ENCODE peak calls at places on chromosomes 7 and 10, in ten cellular contexts. One of them, this sample, is unnamed.

GRCh38 chr7:3585826-3586225 is 284.8 kb downstream of the SDK1 start:
- DNase-seq in BJ: no peak
- DNase-seq in PC-3: no peak
- DNase-seq in mucosa of descending colon: no peak
- DNase-seq in M059J: no peak
- DNase-seq in activated naive CD4-positive, alpha-beta T cell treated with anti-CD3 and anti-CD28 coated beads, Interleukin-2, amount 10 ng/mL, durations not matched to agents 7 days and 5 days: no peak
- DNase-seq in coronary artery: no peak
- DNase-seq in OCI-M1: no peak
- DNase-seq in stimulated activated effector memory CD8-positive, alpha-beta T cell treated with anti-CD3 and anti-CD28 coated beads, Interleukin-12 subunit alpha, Interleukin-12 subunit beta, amount 100 ng/mL, for 72 hours: no peak
- DNase-seq in Daoy: no peak
- DNase-seq in this sample: no peak

GRCh38 chr7:64879800-64880199 is 23.3 kb upstream of the ZNF273 start:
- DNase-seq in BJ: no peak
- DNase-seq in PC-3: no peak
- DNase-seq in mucosa of descending colon: no peak
- DNase-seq in M059J: no peak
- DNase-seq in activated naive CD4-positive, alpha-beta T cell treated with anti-CD3 and anti-CD28 coated beads, Interleukin-2, amount 10 ng/mL, durations not matched to agents 7 days and 5 days: no peak
- DNase-seq in coronary artery: no peak
- DNase-seq in OCI-M1: no peak
- DNase-seq in stimulated activated effector memory CD8-positive, alpha-beta T cell treated with anti-CD3 and anti-CD28 coated beads, Interleukin-12 subunit alpha, Interleukin-12 subunit beta, amount 100 ng/mL, for 72 hours: no peak
- DNase-seq in Daoy: peak
- DNase-seq in this sample: no peak

GRCh38 chr7:144830024-144830785 is 5.6 kb downstream of the TPK1 start:
- DNase-seq in BJ: no peak
- DNase-seq in PC-3: peak
- DNase-seq in mucosa of descending colon: peak
- DNase-seq in M059J: no peak
- DNase-seq in activated naive CD4-positive, alpha-beta T cell treated with anti-CD3 and anti-CD28 coated beads, Interleukin-2, amount 10 ng/mL, durations not matched to agents 7 days and 5 days: no peak
- DNase-seq in coronary artery: no peak
- DNase-seq in OCI-M1: peak
- DNase-seq in stimulated activated effector memory CD8-positive, alpha-beta T cell treated with anti-CD3 and anti-CD28 coated beads, Interleukin-12 subunit alpha, Interleukin-12 subunit beta, amount 100 ng/mL, for 72 hours: no peak
- DNase-seq in Daoy: peak
- DNase-seq in this sample: peak

GRCh38 chr7:94654764-94655561 is 970 bp downstream of the SGCE start:
- DNase-seq in BJ: no peak
- DNase-seq in PC-3: peak
- DNase-seq in mucosa of descending colon: no peak
- DNase-seq in M059J: peak
- DNase-seq in activated naive CD4-positive, alpha-beta T cell treated with anti-CD3 and anti-CD28 coated beads, Interleukin-2, amount 10 ng/mL, durations not matched to agents 7 days and 5 days: no peak
- DNase-seq in coronary artery: no peak
- DNase-seq in OCI-M1: no peak
- DNase-seq in stimulated activated effector memory CD8-positive, alpha-beta T cell treated with anti-CD3 and anti-CD28 coated beads, Interleukin-12 subunit alpha, Interleukin-12 subunit beta, amount 100 ng/mL, for 72 hours: no peak
- DNase-seq in Daoy: peak
- DNase-seq in this sample: peak

GRCh38 chr7:48255046-48255445 is 83.8 kb downstream of the ABCA13 start:
- DNase-seq in BJ: no peak
- DNase-seq in PC-3: no peak
- DNase-seq in mucosa of descending colon: no peak
- DNase-seq in M059J: peak
- DNase-seq in activated naive CD4-positive, alpha-beta T cell treated with anti-CD3 and anti-CD28 coated beads, Interleukin-2, amount 10 ng/mL, durations not matched to agents 7 days and 5 days: no peak
- DNase-seq in coronary artery: no peak
- DNase-seq in OCI-M1: no peak
- DNase-seq in stimulated activated effector memory CD8-positive, alpha-beta T cell treated with anti-CD3 and anti-CD28 coated beads, Interleukin-12 subunit alpha, Interleukin-12 subunit beta, amount 100 ng/mL, for 72 hours: no peak
- DNase-seq in Daoy: peak
- DNase-seq in this sample: peak

GRCh38 chr10:677750-678661 is 11.5 kb downstream of the DIP2C start:
- DNase-seq in BJ: no peak
- DNase-seq in PC-3: no peak
- DNase-seq in mucosa of descending colon: peak
- DNase-seq in M059J: no peak
- DNase-seq in activated naive CD4-positive, alpha-beta T cell treated with anti-CD3 and anti-CD28 coated beads, Interleukin-2, amount 10 ng/mL, durations not matched to agents 7 days and 5 days: no peak
- DNase-seq in coronary artery: no peak
- DNase-seq in OCI-M1: no peak
- DNase-seq in stimulated activated effector memory CD8-positive, alpha-beta T cell treated with anti-CD3 and anti-CD28 coated beads, Interleukin-12 subunit alpha, Interleukin-12 subunit beta, amount 100 ng/mL, for 72 hours: no peak
- DNase-seq in Daoy: no peak
- DNase-seq in this sample: no peak

GRCh38 chr10:100229819-100230422 is 525 bp upstream of the CHUK start:
- DNase-seq in BJ: no peak
- DNase-seq in PC-3: no peak
- DNase-seq in mucosa of descending colon: no peak
- DNase-seq in M059J: no peak
- DNase-seq in activated naive CD4-positive, alpha-beta T cell treated with anti-CD3 and anti-CD28 coated beads, Interleukin-2, amount 10 ng/mL, durations not matched to agents 7 days and 5 days: no peak
- DNase-seq in coronary artery: no peak
- DNase-seq in OCI-M1: no peak
- DNase-seq in stimulated activated effector memory CD8-positive, alpha-beta T cell treated with anti-CD3 and anti-CD28 coated beads, Interleukin-12 subunit alpha, Interleukin-12 subunit beta, amount 100 ng/mL, for 72 hours: no peak
- DNase-seq in Daoy: no peak
- DNase-seq in this sample: no peak

GRCh38 chr7:135210818-135211178 is 528 bp downstream of the WDR91 start:
- DNase-seq in BJ: no peak
- DNase-seq in PC-3: peak
- DNase-seq in mucosa of descending colon: no peak
- DNase-seq in M059J: peak
- DNase-seq in activated naive CD4-positive, alpha-beta T cell treated with anti-CD3 and anti-CD28 coated beads, Interleukin-2, amount 10 ng/mL, durations not matched to agents 7 days and 5 days: no peak
- DNase-seq in coronary artery: no peak
- DNase-seq in OCI-M1: peak
- DNase-seq in stimulated activated effector memory CD8-positive, alpha-beta T cell treated with anti-CD3 and anti-CD28 coated beads, Interleukin-12 subunit alpha, Interleukin-12 subunit beta, amount 100 ng/mL, for 72 hours: no peak
- DNase-seq in Daoy: no peak
- DNase-seq in this sample: peak

GRCh38 chr10:5890519-5890878 is 456 bp downstream of the FBH1 start:
- DNase-seq in BJ: no peak
- DNase-seq in PC-3: peak
- DNase-seq in mucosa of descending colon: peak
- DNase-seq in M059J: peak
- DNase-seq in activated naive CD4-positive, alpha-beta T cell treated with anti-CD3 and anti-CD28 coated beads, Interleukin-2, amount 10 ng/mL, durations not matched to agents 7 days and 5 days: no peak
- DNase-seq in coronary artery: peak
- DNase-seq in OCI-M1: peak
- DNase-seq in stimulated activated effector memory CD8-positive, alpha-beta T cell treated with anti-CD3 and anti-CD28 coated beads, Interleukin-12 subunit alpha, Interleukin-12 subunit beta, amount 100 ng/mL, for 72 hours: no peak
- DNase-seq in Daoy: peak
- DNase-seq in this sample: peak

GRCh38 chr7:156609010-156609877 is 31.3 kb upstream of the RNF32 start:
- DNase-seq in BJ: no peak
- DNase-seq in PC-3: no peak
- DNase-seq in mucosa of descending colon: no peak
- DNase-seq in M059J: no peak
- DNase-seq in activated naive CD4-positive, alpha-beta T cell treated with anti-CD3 and anti-CD28 coated beads, Interleukin-2, amount 10 ng/mL, durations not matched to agents 7 days and 5 days: no peak
- DNase-seq in coronary artery: no peak
- DNase-seq in OCI-M1: no peak
- DNase-seq in stimulated activated effector memory CD8-positive, alpha-beta T cell treated with anti-CD3 and anti-CD28 coated beads, Interleukin-12 subunit alpha, Interleukin-12 subunit beta, amount 100 ng/mL, for 72 hours: no peak
- DNase-seq in Daoy: no peak
- DNase-seq in this sample: no peak

GRCh38 chr7:117127585-117128168 is 174.4 kb downstream of the ST7 start:
- DNase-seq in BJ: peak
- DNase-seq in PC-3: peak
- DNase-seq in mucosa of descending colon: no peak
- DNase-seq in M059J: peak
- DNase-seq in activated naive CD4-positive, alpha-beta T cell treated with anti-CD3 and anti-CD28 coated beads, Interleukin-2, amount 10 ng/mL, durations not matched to agents 7 days and 5 days: peak
- DNase-seq in coronary artery: no peak
- DNase-seq in OCI-M1: peak
- DNase-seq in stimulated activated effector memory CD8-positive, alpha-beta T cell treated with anti-CD3 and anti-CD28 coated beads, Interleukin-12 subunit alpha, Interleukin-12 subunit beta, amount 100 ng/mL, for 72 hours: no peak
- DNase-seq in Daoy: peak
- DNase-seq in this sample: peak

GRCh38 chr7:138324905-138325304 is 135.2 kb upstream of the TRIM24 start:
- DNase-seq in BJ: no peak
- DNase-seq in PC-3: no peak
- DNase-seq in mucosa of descending colon: no peak
- DNase-seq in M059J: no peak
- DNase-seq in activated naive CD4-positive, alpha-beta T cell treated with anti-CD3 and anti-CD28 coated beads, Interleukin-2, amount 10 ng/mL, durations not matched to agents 7 days and 5 days: no peak
- DNase-seq in coronary artery: no peak
- DNase-seq in OCI-M1: no peak
- DNase-seq in stimulated activated effector memory CD8-positive, alpha-beta T cell treated with anti-CD3 and anti-CD28 coated beads, Interleukin-12 subunit alpha, Interleukin-12 subunit beta, amount 100 ng/mL, for 72 hours: no peak
- DNase-seq in Daoy: no peak
- DNase-seq in this sample: no peak

GRCh38 chr7:157548691-157549265 is 212.0 kb downstream of the DNAJB6 start:
- DNase-seq in BJ: no peak
- DNase-seq in PC-3: no peak
- DNase-seq in mucosa of descending colon: peak
- DNase-seq in M059J: no peak
- DNase-seq in activated naive CD4-positive, alpha-beta T cell treated with anti-CD3 and anti-CD28 coated beads, Interleukin-2, amount 10 ng/mL, durations not matched to agents 7 days and 5 days: no peak
- DNase-seq in coronary artery: no peak
- DNase-seq in OCI-M1: no peak
- DNase-seq in stimulated activated effector memory CD8-positive, alpha-beta T cell treated with anti-CD3 and anti-CD28 coated beads, Interleukin-12 subunit alpha, Interleukin-12 subunit beta, amount 100 ng/mL, for 72 hours: no peak
- DNase-seq in Daoy: no peak
- DNase-seq in this sample: no peak

GRCh38 chr10:14879801-14880193 is 1.1 kb downstream of the SUV39H2 start:
- DNase-seq in BJ: no peak
- DNase-seq in PC-3: no peak
- DNase-seq in mucosa of descending colon: no peak
- DNase-seq in M059J: no peak
- DNase-seq in activated naive CD4-positive, alpha-beta T cell treated with anti-CD3 and anti-CD28 coated beads, Interleukin-2, amount 10 ng/mL, durations not matched to agents 7 days and 5 days: no peak
- DNase-seq in coronary artery: no peak
- DNase-seq in OCI-M1: no peak
- DNase-seq in stimulated activated effector memory CD8-positive, alpha-beta T cell treated with anti-CD3 and anti-CD28 coated beads, Interleukin-12 subunit alpha, Interleukin-12 subunit beta, amount 100 ng/mL, for 72 hours: no peak
- DNase-seq in Daoy: no peak
- DNase-seq in this sample: no peak

GRCh38 chr7:89091550-89091949 is 296.0 kb upstream of the TEX47 start:
- DNase-seq in BJ: no peak
- DNase-seq in PC-3: no peak
- DNase-seq in mucosa of descending colon: no peak
- DNase-seq in M059J: no peak
- DNase-seq in activated naive CD4-positive, alpha-beta T cell treated with anti-CD3 and anti-CD28 coated beads, Interleukin-2, amount 10 ng/mL, durations not matched to agents 7 days and 5 days: no peak
- DNase-seq in coronary artery: no peak
- DNase-seq in OCI-M1: no peak
- DNase-seq in stimulated activated effector memory CD8-positive, alpha-beta T cell treated with anti-CD3 and anti-CD28 coated beads, Interleukin-12 subunit alpha, Interleukin-12 subunit beta, amount 100 ng/mL, for 72 hours: no peak
- DNase-seq in Daoy: no peak
- DNase-seq in this sample: no peak

GRCh38 chr7:80373431-80374032 is 138.3 kb downstream of the GNAT3 start:
- DNase-seq in BJ: no peak
- DNase-seq in PC-3: peak
- DNase-seq in mucosa of descending colon: no peak
- DNase-seq in M059J: no peak
- DNase-seq in activated naive CD4-positive, alpha-beta T cell treated with anti-CD3 and anti-CD28 coated beads, Interleukin-2, amount 10 ng/mL, durations not matched to agents 7 days and 5 days: no peak
- DNase-seq in coronary artery: no peak
- DNase-seq in OCI-M1: no peak
- DNase-seq in stimulated activated effector memory CD8-positive, alpha-beta T cell treated with anti-CD3 and anti-CD28 coated beads, Interleukin-12 subunit alpha, Interleukin-12 subunit beta, amount 100 ng/mL, for 72 hours: no peak
- DNase-seq in Daoy: no peak
- DNase-seq in this sample: no peak

GRCh38 chr10:130834170-130834569 is 477.4 kb downstream of the TCERG1L start:
- DNase-seq in BJ: no peak
- DNase-seq in PC-3: no peak
- DNase-seq in mucosa of descending colon: no peak
- DNase-seq in M059J: no peak
- DNase-seq in activated naive CD4-positive, alpha-beta T cell treated with anti-CD3 and anti-CD28 coated beads, Interleukin-2, amount 10 ng/mL, durations not matched to agents 7 days and 5 days: no peak
- DNase-seq in coronary artery: no peak
- DNase-seq in OCI-M1: no peak
- DNase-seq in stimulated activated effector memory CD8-positive, alpha-beta T cell treated with anti-CD3 and anti-CD28 coated beads, Interleukin-12 subunit alpha, Interleukin-12 subunit beta, amount 100 ng/mL, for 72 hours: no peak
- DNase-seq in Daoy: no peak
- DNase-seq in this sample: no peak

GRCh38 chr10:83931669-83932068 is 207.6 kb upstream of the GHITM start:
- DNase-seq in BJ: no peak
- DNase-seq in PC-3: no peak
- DNase-seq in mucosa of descending colon: no peak
- DNase-seq in M059J: no peak
- DNase-seq in activated naive CD4-positive, alpha-beta T cell treated with anti-CD3 and anti-CD28 coated beads, Interleukin-2, amount 10 ng/mL, durations not matched to agents 7 days and 5 days: no peak
- DNase-seq in coronary artery: no peak
- DNase-seq in OCI-M1: no peak
- DNase-seq in stimulated activated effector memory CD8-positive, alpha-beta T cell treated with anti-CD3 and anti-CD28 coated beads, Interleukin-12 subunit alpha, Interleukin-12 subunit beta, amount 100 ng/mL, for 72 hours: no peak
- DNase-seq in Daoy: no peak
- DNase-seq in this sample: no peak

GRCh38 chr10:70430489-70431445 is 10.7 kb downstream of the NODAL start:
- DNase-seq in BJ: no peak
- DNase-seq in PC-3: no peak
- DNase-seq in mucosa of descending colon: no peak
- DNase-seq in M059J: peak
- DNase-seq in activated naive CD4-positive, alpha-beta T cell treated with anti-CD3 and anti-CD28 coated beads, Interleukin-2, amount 10 ng/mL, durations not matched to agents 7 days and 5 days: no peak
- DNase-seq in coronary artery: peak
- DNase-seq in OCI-M1: no peak
- DNase-seq in stimulated activated effector memory CD8-positive, alpha-beta T cell treated with anti-CD3 and anti-CD28 coated beads, Interleukin-12 subunit alpha, Interleukin-12 subunit beta, amount 100 ng/mL, for 72 hours: no peak
- DNase-seq in Daoy: no peak
- DNase-seq in this sample: no peak

GRCh38 chr10:124217906-124218769 is 124.7 kb upstream of the CHST15 start:
- DNase-seq in BJ: no peak
- DNase-seq in PC-3: peak
- DNase-seq in mucosa of descending colon: no peak
- DNase-seq in M059J: no peak
- DNase-seq in activated naive CD4-positive, alpha-beta T cell treated with anti-CD3 and anti-CD28 coated beads, Interleukin-2, amount 10 ng/mL, durations not matched to agents 7 days and 5 days: no peak
- DNase-seq in coronary artery: peak
- DNase-seq in OCI-M1: no peak
- DNase-seq in stimulated activated effector memory CD8-positive, alpha-beta T cell treated with anti-CD3 and anti-CD28 coated beads, Interleukin-12 subunit alpha, Interleukin-12 subunit beta, amount 100 ng/mL, for 72 hours: no peak
- DNase-seq in Daoy: no peak
- DNase-seq in this sample: no peak

GRCh38 chr10:15419279-15419874 is 48.3 kb upstream of the FAM171A1 start:
- DNase-seq in BJ: no peak
- DNase-seq in PC-3: peak
- DNase-seq in mucosa of descending colon: no peak
- DNase-seq in M059J: no peak
- DNase-seq in activated naive CD4-positive, alpha-beta T cell treated with anti-CD3 and anti-CD28 coated beads, Interleukin-2, amount 10 ng/mL, durations not matched to agents 7 days and 5 days: peak
- DNase-seq in coronary artery: no peak
- DNase-seq in OCI-M1: peak
- DNase-seq in stimulated activated effector memory CD8-positive, alpha-beta T cell treated with anti-CD3 and anti-CD28 coated beads, Interleukin-12 subunit alpha, Interleukin-12 subunit beta, amount 100 ng/mL, for 72 hours: no peak
- DNase-seq in Daoy: no peak
- DNase-seq in this sample: peak

GRCh38 chr10:95314519-95314918 is 23.7 kb upstream of the PDLIM1 start:
- DNase-seq in BJ: no peak
- DNase-seq in PC-3: no peak
- DNase-seq in mucosa of descending colon: no peak
- DNase-seq in M059J: no peak
- DNase-seq in activated naive CD4-positive, alpha-beta T cell treated with anti-CD3 and anti-CD28 coated beads, Interleukin-2, amount 10 ng/mL, durations not matched to agents 7 days and 5 days: no peak
- DNase-seq in coronary artery: no peak
- DNase-seq in OCI-M1: no peak
- DNase-seq in stimulated activated effector memory CD8-positive, alpha-beta T cell treated with anti-CD3 and anti-CD28 coated beads, Interleukin-12 subunit alpha, Interleukin-12 subunit beta, amount 100 ng/mL, for 72 hours: no peak
- DNase-seq in Daoy: no peak
- DNase-seq in this sample: no peak

GRCh38 chr10:94403034-94403822 is 887 bp downstream of the TBC1D12 start:
- DNase-seq in BJ: no peak
- DNase-seq in PC-3: peak
- DNase-seq in mucosa of descending colon: peak
- DNase-seq in M059J: peak
- DNase-seq in activated naive CD4-positive, alpha-beta T cell treated with anti-CD3 and anti-CD28 coated beads, Interleukin-2, amount 10 ng/mL, durations not matched to agents 7 days and 5 days: peak
- DNase-seq in coronary artery: peak
- DNase-seq in OCI-M1: peak
- DNase-seq in stimulated activated effector memory CD8-positive, alpha-beta T cell treated with anti-CD3 and anti-CD28 coated beads, Interleukin-12 subunit alpha, Interleukin-12 subunit beta, amount 100 ng/mL, for 72 hours: peak
- DNase-seq in Daoy: peak
- DNase-seq in this sample: peak